ENCODE peak calls at places on chromosomes 7 and 10, in six cellular contexts. One of them, this sample, is unnamed.

GRCh38 chr10:86340176-86340990 is 26.2 kb downstream of the GRID1 start:
- DNase-seq in H9: no peak
- DNase-seq in H1: no peak
- DNase-seq in mesenchymal stem cell: no peak
- DNase-seq in neuronal stem cell: no peak
- DNase-seq in trophoblast cell: no peak
- DNase-seq in this sample: no peak

GRCh38 chr7:158944950-158945349 is 88.6 kb downstream of the DYNC2I1 start:
- DNase-seq in H9: no peak
- DNase-seq in H1: no peak
- DNase-seq in mesenchymal stem cell: no peak
- DNase-seq in neuronal stem cell: no peak
- DNase-seq in trophoblast cell: no peak
- DNase-seq in this sample: no peak

GRCh38 chr10:56902554-56902953 is 541.5 kb upstream of the ZWINT start:
- DNase-seq in H9: no peak
- DNase-seq in H1: no peak
- DNase-seq in mesenchymal stem cell: no peak
- DNase-seq in neuronal stem cell: no peak
- DNase-seq in trophoblast cell: no peak
- DNase-seq in this sample: no peak

GRCh38 chr7:67937717-67938191 is 941.1 kb downstream of the TYW1 start:
- DNase-seq in H9: no peak
- DNase-seq in H1: no peak
- DNase-seq in mesenchymal stem cell: no peak
- DNase-seq in neuronal stem cell: peak; percentile 36
- DNase-seq in trophoblast cell: peak; percentile 77
- DNase-seq in this sample: peak; percentile 1

GRCh38 chr7:130853503-130854279 is 119.7 kb upstream of the KLF14 start:
- DNase-seq in H9: no peak
- DNase-seq in H1: no peak
- DNase-seq in mesenchymal stem cell: peak; percentile 58
- DNase-seq in neuronal stem cell: no peak
- DNase-seq in trophoblast cell: peak; percentile 91
- DNase-seq in this sample: peak; percentile 69

GRCh38 chr10:79981673-79982485 is 33.0 kb upstream of the SFTPD start:
- DNase-seq in H9: peak; percentile 80
- DNase-seq in H1: peak; percentile 34
- DNase-seq in mesenchymal stem cell: peak; percentile 43
- DNase-seq in neuronal stem cell: peak; percentile 36
- DNase-seq in trophoblast cell: peak; percentile 79
- DNase-seq in this sample: peak; percentile 2

GRCh38 chr7:65979583-65980477 is 2.2 kb downstream of the GUSB start:
- DNase-seq in H9: no peak
- DNase-seq in H1: no peak
- DNase-seq in mesenchymal stem cell: no peak
- DNase-seq in neuronal stem cell: no peak
- DNase-seq in trophoblast cell: no peak
- DNase-seq in this sample: no peak

GRCh38 chr10:134743-135600 is at the start of gene ZMYND11:
- DNase-seq in H9: peak; percentile 34
- DNase-seq in H1: no peak
- DNase-seq in mesenchymal stem cell: peak; percentile 67
- DNase-seq in neuronal stem cell: peak; percentile 58
- DNase-seq in trophoblast cell: peak; percentile 51
- DNase-seq in this sample: peak; percentile 42

GRCh38 chr7:125927556-125927955 is 997.9 kb upstream of the POT1 start:
- DNase-seq in H9: no peak
- DNase-seq in H1: no peak
- DNase-seq in mesenchymal stem cell: no peak
- DNase-seq in neuronal stem cell: no peak
- DNase-seq in trophoblast cell: no peak
- DNase-seq in this sample: no peak

GRCh38 chr7:150359918-150360681 is 8.5 kb upstream of the REPIN1 start:
- DNase-seq in H9: no peak
- DNase-seq in H1: no peak
- DNase-seq in mesenchymal stem cell: no peak
- DNase-seq in neuronal stem cell: no peak
- DNase-seq in trophoblast cell: no peak
- DNase-seq in this sample: no peak

GRCh38 chr7:69695998-69696657 is 97.9 kb downstream of the AUTS2 start:
- DNase-seq in H9: no peak
- DNase-seq in H1: no peak
- DNase-seq in mesenchymal stem cell: no peak
- DNase-seq in neuronal stem cell: no peak
- DNase-seq in trophoblast cell: peak; percentile 39
- DNase-seq in this sample: no peak

GRCh38 chr7:29343379-29343778 is 148.8 kb downstream of the CHN2 start:
- DNase-seq in H9: no peak
- DNase-seq in H1: no peak
- DNase-seq in mesenchymal stem cell: no peak
- DNase-seq in neuronal stem cell: no peak
- DNase-seq in trophoblast cell: no peak
- DNase-seq in this sample: no peak

GRCh38 chr7:29340691-29341090 is 146.1 kb downstream of the CHN2 start:
- DNase-seq in H9: no peak
- DNase-seq in H1: no peak
- DNase-seq in mesenchymal stem cell: no peak
- DNase-seq in neuronal stem cell: no peak
- DNase-seq in trophoblast cell: peak; percentile 98
- DNase-seq in this sample: no peak

GRCh38 chr7:29344334-29344978 is 149.9 kb downstream of the CHN2 start:
- DNase-seq in H9: no peak
- DNase-seq in H1: no peak
- DNase-seq in mesenchymal stem cell: no peak
- DNase-seq in neuronal stem cell: no peak
- DNase-seq in trophoblast cell: no peak
- DNase-seq in this sample: no peak

GRCh38 chr7:29342761-29343160 is 148.2 kb downstream of the CHN2 start:
- DNase-seq in H9: no peak
- DNase-seq in H1: no peak
- DNase-seq in mesenchymal stem cell: no peak
- DNase-seq in neuronal stem cell: no peak
- DNase-seq in trophoblast cell: no peak
- DNase-seq in this sample: no peak

DNA sequence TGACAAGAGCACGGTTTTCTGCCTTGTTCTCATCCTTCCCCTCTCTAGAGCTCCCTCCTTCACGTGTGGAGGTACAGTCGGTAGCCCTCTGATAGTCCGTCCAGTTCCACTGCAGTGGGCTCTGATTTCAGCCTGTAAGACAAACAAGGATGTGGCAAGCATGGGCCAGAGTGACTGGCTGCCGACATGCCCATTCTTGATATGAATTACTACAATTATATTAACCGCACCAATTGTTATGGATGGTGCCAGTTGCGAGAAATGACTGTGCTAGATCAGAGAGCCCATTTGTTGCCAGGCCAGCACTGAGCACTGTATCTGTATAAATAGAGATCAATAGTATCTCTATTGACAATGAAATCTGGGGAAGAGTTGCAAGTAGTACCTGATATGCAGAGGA is 146.6 kb downstream of the CHN2 start:
- DNase-seq in H9: no peak
- DNase-seq in H1: no peak
- DNase-seq in mesenchymal stem cell: no peak
- DNase-seq in neuronal stem cell: no peak
- DNase-seq in trophoblast cell: no peak
- DNase-seq in this sample: no peak
- H4K91ac ChIP-seq in H9: no peak overlapping the region
- H4K91ac ChIP-seq in H1: no peak overlapping the region
- H4K91ac ChIP-seq in mesenchymal stem cell: no peak overlapping the region
- H4K91ac ChIP-seq in neuronal stem cell: no peak overlapping the region
- H4K91ac ChIP-seq in trophoblast cell: no peak overlapping the region
- H4K91ac ChIP-seq in this sample: no peak overlapping the region

GRCh38 chr7:128268233-128268632 is 27.2 kb downstream of the LEP start:
- DNase-seq in H9: no peak
- DNase-seq in H1: no peak
- DNase-seq in mesenchymal stem cell: no peak
- DNase-seq in neuronal stem cell: no peak
- DNase-seq in trophoblast cell: no peak
- DNase-seq in this sample: no peak
- H4K91ac ChIP-seq in H9: no peak overlapping the region
- H4K91ac ChIP-seq in H1: peak overlapping the region; percentile 44
- H4K91ac ChIP-seq in mesenchymal stem cell: peak overlapping the region; percentile 32
- H4K91ac ChIP-seq in neuronal stem cell: no peak overlapping the region
- H4K91ac ChIP-seq in trophoblast cell: no peak overlapping the region
- H4K91ac ChIP-seq in this sample: no peak overlapping the region

GRCh38 chr7:157837047-157837446 is 500.2 kb downstream of the DNAJB6 start:
- DNase-seq in H9: no peak
- DNase-seq in H1: no peak
- DNase-seq in mesenchymal stem cell: no peak
- DNase-seq in neuronal stem cell: no peak
- DNase-seq in trophoblast cell: no peak
- DNase-seq in this sample: no peak
- H4K91ac ChIP-seq in H9: no peak overlapping the region
- H4K91ac ChIP-seq in H1: no peak overlapping the region
- H4K91ac ChIP-seq in mesenchymal stem cell: peak overlapping the region; percentile 15
- H4K91ac ChIP-seq in neuronal stem cell: no peak overlapping the region
- H4K91ac ChIP-seq in trophoblast cell: no peak overlapping the region
- H4K91ac ChIP-seq in this sample: no peak overlapping the region

DNA sequence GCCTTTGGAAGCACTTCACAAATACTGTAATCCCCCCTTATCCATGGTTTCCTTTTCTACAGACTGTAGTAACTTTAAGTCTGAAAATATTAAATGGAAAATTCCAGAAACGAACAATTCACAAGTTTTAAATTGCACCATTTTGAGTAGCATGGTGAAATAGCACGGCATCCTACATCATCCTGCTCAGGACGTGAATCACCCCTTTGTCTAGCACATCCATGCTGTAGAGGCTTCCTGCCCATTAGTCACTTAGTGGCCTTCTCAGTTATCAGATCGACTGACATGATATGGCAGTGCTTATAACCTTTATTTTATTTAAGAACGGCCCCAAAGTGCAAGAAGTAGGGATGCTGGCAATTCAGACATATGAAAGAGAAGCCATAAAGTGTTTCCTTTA is 82.7 kb downstream of the CPXM2 start:
- DNase-seq in H9: no peak
- DNase-seq in H1: no peak
- DNase-seq in mesenchymal stem cell: peak; percentile 30
- DNase-seq in neuronal stem cell: no peak
- DNase-seq in trophoblast cell: peak; percentile 65
- DNase-seq in this sample: no peak
- H4K91ac ChIP-seq in H9: no peak overlapping the region
- H4K91ac ChIP-seq in H1: no peak overlapping the region
- H4K91ac ChIP-seq in mesenchymal stem cell: no peak overlapping the region
- H4K91ac ChIP-seq in neuronal stem cell: no peak overlapping the region
- H4K91ac ChIP-seq in trophoblast cell: no peak overlapping the region
- H4K91ac ChIP-seq in this sample: no peak overlapping the region

GRCh38 chr7:118755067-118755625 is 530.6 kb downstream of the ANKRD7 start:
- DNase-seq in H9: no peak
- DNase-seq in H1: no peak
- DNase-seq in mesenchymal stem cell: no peak
- DNase-seq in neuronal stem cell: no peak
- DNase-seq in trophoblast cell: no peak
- DNase-seq in this sample: no peak
- H4K91ac ChIP-seq in H9: no peak overlapping the region
- H4K91ac ChIP-seq in H1: no peak overlapping the region
- H4K91ac ChIP-seq in mesenchymal stem cell: no peak overlapping the region
- H4K91ac ChIP-seq in neuronal stem cell: no peak overlapping the region
- H4K91ac ChIP-seq in trophoblast cell: no peak overlapping the region
- H4K91ac ChIP-seq in this sample: no peak overlapping the region

GRCh38 chr10:71739368-71739900 is 19.9 kb upstream of the C10orf105 start:
- DNase-seq in H9: no peak
- DNase-seq in H1: no peak
- DNase-seq in mesenchymal stem cell: no peak
- DNase-seq in neuronal stem cell: no peak
- DNase-seq in trophoblast cell: no peak
- DNase-seq in this sample: no peak

GRCh38 chr10:71740069-71740468 is 20.5 kb upstream of the C10orf105 start:
- DNase-seq in H9: no peak
- DNase-seq in H1: no peak
- DNase-seq in mesenchymal stem cell: peak; percentile 42
- DNase-seq in neuronal stem cell: no peak
- DNase-seq in trophoblast cell: peak; percentile 5
- DNase-seq in this sample: peak; percentile 78

GRCh38 chr10:71735709-71736569 is 16.4 kb upstream of the C10orf105 start:
- DNase-seq in H9: no peak
- DNase-seq in H1: no peak
- DNase-seq in mesenchymal stem cell: no peak
- DNase-seq in neuronal stem cell: no peak
- DNase-seq in trophoblast cell: no peak
- DNase-seq in this sample: no peak

GRCh38 chr10:71736570-71737355 is 17.2 kb upstream of the C10orf105 start:
- DNase-seq in H9: no peak
- DNase-seq in H1: no peak
- DNase-seq in mesenchymal stem cell: no peak
- DNase-seq in neuronal stem cell: no peak
- DNase-seq in trophoblast cell: no peak
- DNase-seq in this sample: no peak

DNA sequence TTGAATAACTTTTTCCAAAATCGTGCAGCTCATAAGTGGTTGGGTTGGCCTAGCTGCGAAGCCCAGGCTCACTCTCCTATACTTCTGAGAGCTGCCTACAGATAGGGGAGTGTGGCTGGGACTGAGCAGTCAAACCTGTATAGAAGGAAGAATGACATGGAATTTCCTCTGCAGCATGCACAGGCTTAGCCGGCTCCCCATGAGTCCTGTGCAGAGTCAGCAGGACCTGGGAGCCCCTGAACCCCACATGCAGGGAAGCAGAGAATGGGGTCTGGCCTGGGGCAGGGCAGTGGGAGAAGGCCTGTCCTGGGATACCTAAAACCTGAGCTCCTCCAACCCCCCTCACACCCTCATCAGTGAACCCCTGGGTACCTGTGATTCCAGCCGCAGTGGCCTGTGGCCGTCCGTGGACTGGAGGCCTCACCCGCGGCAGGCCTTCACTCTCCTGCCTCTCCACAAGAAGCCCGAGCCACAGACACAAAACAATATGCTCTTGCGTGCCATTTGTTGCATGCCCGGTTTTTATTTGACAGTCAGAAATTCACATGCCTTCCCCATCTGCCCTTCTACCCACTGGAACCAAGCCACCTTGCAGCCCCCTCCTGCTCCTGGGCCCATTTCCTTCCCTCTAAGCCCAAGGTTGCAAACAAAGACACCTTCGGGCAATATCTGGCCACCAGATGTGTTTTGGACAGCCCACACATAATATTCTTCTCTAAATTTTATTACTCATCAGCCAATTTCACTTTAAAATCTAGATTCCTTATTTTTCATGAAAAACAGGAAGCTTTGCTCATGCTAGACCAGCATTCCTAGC is 18.0 kb upstream of the C10orf105 start:
- DNase-seq in H9: no peak
- DNase-seq in H1: no peak
- DNase-seq in mesenchymal stem cell: no peak
- DNase-seq in neuronal stem cell: no peak
- DNase-seq in trophoblast cell: no peak
- DNase-seq in this sample: no peak
- H4K91ac ChIP-seq in H9: no peak overlapping the region
- H4K91ac ChIP-seq in H1: no peak overlapping the region
- H4K91ac ChIP-seq in mesenchymal stem cell: no peak overlapping the region
- H4K91ac ChIP-seq in neuronal stem cell: no peak overlapping the region
- H4K91ac ChIP-seq in trophoblast cell: no peak overlapping the region
- H4K91ac ChIP-seq in this sample: no peak overlapping the region

GRCh38 chr10:122362031-122362592 is 12.4 kb upstream of the PLEKHA1 start:
- DNase-seq in H9: no peak
- DNase-seq in H1: no peak
- DNase-seq in mesenchymal stem cell: no peak
- DNase-seq in neuronal stem cell: no peak
- DNase-seq in trophoblast cell: no peak
- DNase-seq in this sample: no peak
- H4K91ac ChIP-seq in H9: no peak overlapping the region
- H4K91ac ChIP-seq in H1: no peak overlapping the region
- H4K91ac ChIP-seq in mesenchymal stem cell: no peak overlapping the region
- H4K91ac ChIP-seq in neuronal stem cell: no peak overlapping the region
- H4K91ac ChIP-seq in trophoblast cell: no peak overlapping the region
- H4K91ac ChIP-seq in this sample: no peak overlapping the region

This sample was measured in IMR-90.